ENCODE peak calls at places on chromosome 14, in nine cellular contexts. R, Q, A, N, L, S, O, M and T are unnamed samples.

GRCh38 chr14:89237923-89238529 is 179.0 kb downstream of the FOXN3 start:
- DNase-seq in R (no peak), Q (peak), A (no peak), N (no peak), L (no peak), S (no peak), O (no peak), M (no peak), T (no peak)

GRCh38 chr14:72675126-72675525 is 218.8 kb downstream of the DPF3 start:
- DNase-seq in R (no peak), Q (no peak), A (no peak), N (no peak), L (no peak), S (no peak), O (no peak), M (no peak), T (no peak)

GRCh38 chr14:59321184-59321952 is 132.9 kb downstream of the DAAM1 start:
- DNase-seq in R (no peak), Q (peak), A (no peak), N (no peak), L (no peak), S (no peak), O (no peak), M (no peak), T (no peak)

GRCh38 chr14:54106802-54107377 is 150.3 kb upstream of the BMP4 start:
- DNase-seq in R (no peak), Q (peak), A (no peak), N (no peak), L (no peak), S (peak), O (no peak), M (no peak), T (no peak)

GRCh38 chr14:94596361-94596760 is 15.1 kb downstream of the SERPINA5 start:
- DNase-seq in R (no peak), Q (no peak), A (no peak), N (no peak), L (no peak), S (no peak), O (no peak), M (no peak), T (no peak)

GRCh38 chr14:21860172-21860571 is 186.6 kb upstream of the OR4E1 start:
- DNase-seq in R (peak), Q (peak), A (no peak), N (no peak), L (no peak), S (no peak), O (no peak), M (no peak), T (no peak)

GRCh38 chr14:38079886-38080285 is 127.8 kb upstream of the SSTR1 start:
- DNase-seq in R (no peak), Q (no peak), A (no peak), N (no peak), L (no peak), S (no peak), O (no peak), M (no peak), T (no peak)

GRCh38 chr14:48568688-48569087 is 893.3 kb upstream of the MDGA2 start:
- DNase-seq in R (no peak), Q (no peak), A (no peak), N (no peak), L (no peak), S (no peak), O (no peak), M (no peak), T (no peak)

GRCh38 chr14:91202234-91202974 is 42.1 kb downstream of the GPR68 start:
- DNase-seq in R (no peak), Q (peak), A (peak), N (no peak), L (peak), S (no peak), O (no peak), M (peak), T (no peak)
- H3K27ac ChIP-seq in R (peak), Q (peak), A (peak), N (no peak), L (no peak), S (no peak), O (no peak), M (no peak), T (peak)

DNA sequence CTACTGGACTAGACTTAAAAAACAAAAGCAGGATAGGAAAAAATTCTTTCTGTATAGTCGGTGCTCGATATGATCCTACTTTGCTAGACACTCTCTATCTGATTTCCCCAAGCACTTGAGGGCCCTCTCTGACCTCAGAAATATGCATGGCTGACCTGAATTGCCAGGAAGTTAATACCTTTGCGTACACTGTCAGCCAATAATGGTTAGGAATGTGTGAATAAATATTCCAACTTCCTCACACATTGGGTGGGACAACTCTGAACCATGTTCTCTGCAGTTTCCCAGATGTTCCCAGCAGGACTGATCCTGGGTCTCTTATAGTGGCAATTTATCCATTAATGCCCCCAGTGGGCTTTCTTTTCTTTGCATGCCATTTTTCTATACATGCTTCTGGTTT is 20.5 kb upstream of the RPL10L start:
- DNase-seq in R (no peak), Q (no peak), A (no peak), N (no peak), L (no peak), S (no peak), O (no peak), M (no peak), T (no peak)
- H3K27ac ChIP-seq in R (no peak), Q (no peak), A (no peak), N (no peak), L (no peak), S (no peak), O (no peak), M (no peak), T (no peak)

DNA sequence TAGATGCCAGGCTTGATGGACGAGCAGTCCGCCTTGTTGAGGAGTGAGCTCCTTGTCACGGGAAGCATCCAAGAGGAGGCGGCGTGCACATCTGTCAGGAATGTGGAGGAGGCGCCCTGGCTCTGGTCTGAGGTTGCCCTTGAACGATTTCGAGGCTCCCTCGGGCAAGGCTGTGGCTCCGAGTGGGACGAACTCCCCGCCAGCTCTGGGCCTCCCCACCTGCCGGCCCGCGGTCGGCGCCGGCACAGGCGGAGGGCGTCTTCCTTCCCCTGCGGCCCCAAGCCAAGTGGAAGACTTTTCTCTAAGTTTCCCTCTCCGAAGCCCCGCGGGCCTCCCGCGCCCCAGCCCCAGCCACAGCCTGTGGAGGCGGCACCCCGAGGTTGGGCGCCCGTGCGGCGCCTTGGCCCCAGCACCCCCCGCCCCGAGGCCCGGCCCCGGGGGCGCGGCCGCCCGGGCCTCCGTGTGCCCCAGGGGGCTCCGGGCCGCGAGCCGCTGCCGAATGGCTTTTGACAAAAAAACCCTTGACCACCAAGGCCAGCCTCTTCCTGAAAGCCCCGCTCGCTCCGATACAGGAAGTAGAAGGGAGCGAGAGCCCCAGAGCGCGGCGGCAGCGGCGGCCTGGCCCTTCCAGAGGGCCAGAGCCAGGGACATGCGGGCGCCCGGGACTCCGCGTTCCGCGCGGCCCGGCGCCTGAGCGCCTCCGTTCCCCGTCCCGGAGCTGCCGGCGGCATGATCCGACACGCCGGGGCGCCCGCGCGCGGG is at the start of gene RIN3:
- DNase-seq in R (peak), Q (peak), A (peak), N (peak), L (peak), S (no peak), O (peak), M (peak), T (peak)
- H3K27ac ChIP-seq in R (no peak), Q (peak), A (peak), N (peak), L (peak), S (peak), O (peak), M (peak), T (peak)

DNA sequence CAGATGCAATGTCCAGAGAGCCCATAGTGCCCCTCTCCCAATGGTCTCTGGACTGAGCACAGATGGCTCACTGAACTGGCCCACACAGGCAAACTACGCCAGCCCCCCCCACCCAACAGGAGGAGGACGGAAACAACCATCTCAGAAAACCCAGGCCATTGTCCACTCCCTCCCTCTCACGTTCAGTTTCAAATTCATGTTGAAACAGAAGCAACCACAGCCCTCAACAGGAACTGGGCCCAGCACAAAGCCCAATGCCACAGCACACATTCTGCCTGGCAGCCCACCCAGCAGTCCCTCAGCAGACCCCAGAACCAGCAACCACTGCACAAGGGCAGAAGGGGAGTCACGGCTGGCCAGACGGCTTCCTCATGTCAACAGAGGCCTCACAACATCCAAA is 10.6 kb downstream of the CCDC88C start:
- DNase-seq in R (no peak), Q (no peak), A (no peak), N (peak), L (no peak), S (no peak), O (peak), M (no peak), T (no peak)
- H3K27ac ChIP-seq in R (peak), Q (no peak), A (no peak), N (no peak), L (no peak), S (no peak), O (peak), M (no peak), T (no peak)

GRCh38 chr14:76051717-76052459 is 66.3 kb downstream of the IFT43 start:
- DNase-seq in R (no peak), Q (no peak), A (no peak), N (no peak), L (no peak), S (no peak), O (no peak), M (no peak), T (no peak)

GRCh38 chr14:76053576-76054369 is 68.2 kb downstream of the IFT43 start:
- DNase-seq in R (no peak), Q (no peak), A (no peak), N (no peak), L (no peak), S (no peak), O (no peak), M (no peak), T (no peak)

GRCh38 chr14:76055330-76055729 is 69.8 kb downstream of the IFT43 start:
- DNase-seq in R (no peak), Q (no peak), A (no peak), N (no peak), L (no peak), S (no peak), O (no peak), M (no peak), T (no peak)

GRCh38 chr14:76050250-76050649 is 64.7 kb downstream of the IFT43 start:
- DNase-seq in R (no peak), Q (no peak), A (no peak), N (no peak), L (no peak), S (no peak), O (no peak), M (no peak), T (no peak)

DNA sequence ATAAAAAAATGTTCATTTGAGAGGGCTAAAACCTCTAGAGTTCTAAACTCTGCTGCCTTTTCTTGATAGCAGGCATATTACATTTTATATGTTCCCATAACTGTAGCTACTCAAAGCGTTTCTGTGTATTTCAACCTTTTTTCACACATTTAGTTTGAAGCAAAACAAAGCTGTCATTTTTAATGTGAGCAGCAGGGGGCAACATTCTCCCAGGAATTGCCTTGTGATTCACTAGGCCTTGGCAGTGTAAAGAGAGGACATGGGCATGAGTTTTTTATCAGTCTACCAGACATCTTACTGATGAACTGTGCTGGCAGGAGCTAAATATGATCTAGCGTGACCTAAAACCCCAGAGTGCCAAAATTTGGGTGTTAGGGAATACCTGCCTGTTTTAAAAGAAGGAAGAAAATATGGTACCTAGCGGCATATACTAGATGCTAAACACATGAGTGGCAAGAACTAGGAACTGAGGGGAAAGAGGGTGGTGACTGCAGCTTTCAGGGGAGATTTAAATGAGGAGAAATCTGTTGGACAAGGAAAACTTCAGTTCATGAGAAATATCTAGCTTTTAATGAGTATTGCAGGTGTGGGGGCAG is 65.3 kb downstream of the IFT43 start:
- DNase-seq in R (peak), Q (peak), A (no peak), N (no peak), L (no peak), S (peak), O (peak), M (no peak), T (no peak)
- H3K27ac ChIP-seq in R (no peak), Q (no peak), A (no peak), N (no peak), L (no peak), S (no peak), O (no peak), M (no peak), T (no peak)